ENCODE peak calls at places on chromosomes 6 and 20, in seven cellular contexts. One of them, this sample, is unnamed.

GRCh38 chr6:148440877-148441453 is 98.3 kb downstream of the SASH1 start:
- DNase-seq in HT-29: peak
- DNase-seq in cardiac muscle cell: peak
- DNase-seq in dorsolateral prefrontal cortex: peak
- DNase-seq in IMR-90: peak
- DNase-seq in hepatocyte: peak
- DNase-seq in uterus: peak
- DNase-seq in this sample: no peak

GRCh38 chr6:106534564-106534982 is 94.7 kb downstream of the RTN4IP1 start:
- DNase-seq in HT-29: no peak
- DNase-seq in cardiac muscle cell: no peak
- DNase-seq in dorsolateral prefrontal cortex: no peak
- DNase-seq in IMR-90: no peak
- DNase-seq in hepatocyte: no peak
- DNase-seq in uterus: no peak
- DNase-seq in this sample: no peak

GRCh38 chr6:37576336-37576737 is 76.6 kb upstream of the CCDC167 start:
- DNase-seq in HT-29: no peak
- DNase-seq in cardiac muscle cell: no peak
- DNase-seq in dorsolateral prefrontal cortex: no peak
- DNase-seq in IMR-90: peak
- DNase-seq in hepatocyte: no peak
- DNase-seq in uterus: no peak
- DNase-seq in this sample: no peak

GRCh38 chr6:80771941-80772340 is 665.5 kb downstream of the BCKDHB start:
- DNase-seq in HT-29: peak
- DNase-seq in cardiac muscle cell: peak
- DNase-seq in dorsolateral prefrontal cortex: no peak
- DNase-seq in IMR-90: peak
- DNase-seq in hepatocyte: peak
- DNase-seq in uterus: no peak
- DNase-seq in this sample: no peak

GRCh38 chr6:119331676-119332286 is 17.8 kb downstream of the MAN1A1 start:
- DNase-seq in HT-29: no peak
- DNase-seq in cardiac muscle cell: no peak
- DNase-seq in dorsolateral prefrontal cortex: no peak
- DNase-seq in IMR-90: no peak
- DNase-seq in hepatocyte: no peak
- DNase-seq in uterus: no peak
- DNase-seq in this sample: no peak

GRCh38 chr6:110537208-110538123 is 61.1 kb upstream of the SLC22A16 start:
- DNase-seq in HT-29: peak
- DNase-seq in cardiac muscle cell: peak
- DNase-seq in dorsolateral prefrontal cortex: no peak
- DNase-seq in IMR-90: peak
- DNase-seq in hepatocyte: peak
- DNase-seq in uterus: no peak
- DNase-seq in this sample: no peak

GRCh38 chr20:49976542-49976941 is 6.2 kb upstream of the SNAI1 start:
- DNase-seq in HT-29: peak
- DNase-seq in cardiac muscle cell: no peak
- DNase-seq in dorsolateral prefrontal cortex: no peak
- DNase-seq in IMR-90: peak
- DNase-seq in hepatocyte: no peak
- DNase-seq in uterus: no peak
- DNase-seq in this sample: no peak

GRCh38 chr6:42337985-42338572 is 113.6 kb downstream of the TRERF1 start:
- DNase-seq in HT-29: no peak
- DNase-seq in cardiac muscle cell: no peak
- DNase-seq in dorsolateral prefrontal cortex: no peak
- DNase-seq in IMR-90: no peak
- DNase-seq in hepatocyte: no peak
- DNase-seq in uterus: no peak
- DNase-seq in this sample: no peak

GRCh38 chr6:87628424-87628823 is 38.5 kb downstream of the ORC3 start:
- DNase-seq in HT-29: no peak
- DNase-seq in cardiac muscle cell: no peak
- DNase-seq in dorsolateral prefrontal cortex: no peak
- DNase-seq in IMR-90: no peak
- DNase-seq in hepatocyte: no peak
- DNase-seq in uterus: no peak
- DNase-seq in this sample: no peak

GRCh38 chr6:158516098-158516497 is 43.8 kb upstream of the TMEM181 start:
- DNase-seq in HT-29: no peak
- DNase-seq in cardiac muscle cell: no peak
- DNase-seq in dorsolateral prefrontal cortex: no peak
- DNase-seq in IMR-90: no peak
- DNase-seq in hepatocyte: no peak
- DNase-seq in uterus: no peak
- DNase-seq in this sample: no peak

GRCh38 chr20:38217791-38218565 is 42.6 kb downstream of the KIAA1755 start:
- DNase-seq in HT-29: peak
- DNase-seq in cardiac muscle cell: peak
- DNase-seq in dorsolateral prefrontal cortex: no peak
- DNase-seq in IMR-90: peak
- DNase-seq in hepatocyte: peak
- DNase-seq in uterus: peak
- DNase-seq in this sample: no peak

GRCh38 chr20:37526238-37526838 is 1.3 kb downstream of the BLCAP start:
- DNase-seq in HT-29: peak
- DNase-seq in cardiac muscle cell: peak
- DNase-seq in dorsolateral prefrontal cortex: no peak
- DNase-seq in IMR-90: peak
- DNase-seq in hepatocyte: peak
- DNase-seq in uterus: no peak
- DNase-seq in this sample: no peak

GRCh38 chr20:44083220-44083933 is 103.6 kb downstream of the JPH2 start:
- DNase-seq in HT-29: no peak
- DNase-seq in cardiac muscle cell: no peak
- DNase-seq in dorsolateral prefrontal cortex: no peak
- DNase-seq in IMR-90: peak
- DNase-seq in hepatocyte: peak
- DNase-seq in uterus: no peak
- DNase-seq in this sample: no peak

GRCh38 chr20:3218307-3218988 is 9.2 kb downstream of the ITPA start:
- DNase-seq in HT-29: peak
- DNase-seq in cardiac muscle cell: peak
- DNase-seq in dorsolateral prefrontal cortex: no peak
- DNase-seq in IMR-90: no peak
- DNase-seq in hepatocyte: peak
- DNase-seq in uterus: no peak
- DNase-seq in this sample: no peak

GRCh38 chr20:25055711-25056492 is 2.0 kb downstream of the ACSS1 start:
- DNase-seq in HT-29: no peak
- DNase-seq in cardiac muscle cell: peak
- DNase-seq in dorsolateral prefrontal cortex: peak
- DNase-seq in IMR-90: peak
- DNase-seq in hepatocyte: no peak
- DNase-seq in uterus: no peak
- DNase-seq in this sample: no peak

GRCh38 chr20:2578430-2579192 is 42.2 kb downstream of the TMC2 start:
- DNase-seq in HT-29: no peak
- DNase-seq in cardiac muscle cell: no peak
- DNase-seq in dorsolateral prefrontal cortex: no peak
- DNase-seq in IMR-90: no peak
- DNase-seq in hepatocyte: peak
- DNase-seq in uterus: no peak
- DNase-seq in this sample: no peak

GRCh38 chr6:26464416-26465131 is 6.8 kb downstream of the BTN2A1 start:
- DNase-seq in HT-29: no peak
- DNase-seq in cardiac muscle cell: no peak
- DNase-seq in dorsolateral prefrontal cortex: no peak
- DNase-seq in IMR-90: no peak
- DNase-seq in hepatocyte: no peak
- DNase-seq in uterus: no peak
- DNase-seq in this sample: no peak

GRCh38 chr6:103177800-103178199 is 1681.9 kb downstream of the HACE1 start:
- DNase-seq in HT-29: no peak
- DNase-seq in cardiac muscle cell: no peak
- DNase-seq in dorsolateral prefrontal cortex: no peak
- DNase-seq in IMR-90: no peak
- DNase-seq in hepatocyte: no peak
- DNase-seq in uterus: no peak
- DNase-seq in this sample: no peak

GRCh38 chr20:16293590-16293989 is 279.7 kb downstream of the KIF16B start:
- DNase-seq in HT-29: no peak
- DNase-seq in cardiac muscle cell: no peak
- DNase-seq in dorsolateral prefrontal cortex: no peak
- DNase-seq in IMR-90: peak
- DNase-seq in hepatocyte: no peak
- DNase-seq in uterus: no peak
- DNase-seq in this sample: no peak

GRCh38 chr6:146090474-146090873 is 61.6 kb downstream of the GRM1 start:
- DNase-seq in HT-29: no peak
- DNase-seq in cardiac muscle cell: no peak
- DNase-seq in dorsolateral prefrontal cortex: no peak
- DNase-seq in IMR-90: no peak
- DNase-seq in hepatocyte: no peak
- DNase-seq in uterus: no peak
- DNase-seq in this sample: no peak

GRCh38 chr6:84033523-84034451 is at the start of gene MRAP2:
- DNase-seq in HT-29: peak
- DNase-seq in cardiac muscle cell: peak
- DNase-seq in dorsolateral prefrontal cortex: no peak
- DNase-seq in IMR-90: no peak
- DNase-seq in hepatocyte: peak
- DNase-seq in uterus: peak
- DNase-seq in this sample: no peak

GRCh38 chr6:155583997-155584396 is 128.4 kb upstream of the NOX3 start:
- DNase-seq in HT-29: no peak
- DNase-seq in cardiac muscle cell: no peak
- DNase-seq in dorsolateral prefrontal cortex: no peak
- DNase-seq in IMR-90: no peak
- DNase-seq in hepatocyte: no peak
- DNase-seq in uterus: no peak
- DNase-seq in this sample: no peak

GRCh38 chr20:6622041-6622440 is 145.4 kb upstream of the BMP2 start:
- DNase-seq in HT-29: no peak
- DNase-seq in cardiac muscle cell: peak
- DNase-seq in dorsolateral prefrontal cortex: no peak
- DNase-seq in IMR-90: no peak
- DNase-seq in hepatocyte: no peak
- DNase-seq in uterus: no peak
- DNase-seq in this sample: no peak

GRCh38 chr6:52724041-52724405 is 39.3 kb downstream of the GSTA2 start:
- DNase-seq in HT-29: no peak
- DNase-seq in cardiac muscle cell: peak
- DNase-seq in dorsolateral prefrontal cortex: no peak
- DNase-seq in IMR-90: peak
- DNase-seq in hepatocyte: no peak
- DNase-seq in uterus: no peak
- DNase-seq in this sample: no peak

GRCh38 chr20:43840382-43841070 is 74.1 kb upstream of the TOX2 start:
- DNase-seq in HT-29: peak
- DNase-seq in cardiac muscle cell: peak
- DNase-seq in dorsolateral prefrontal cortex: no peak
- DNase-seq in IMR-90: peak
- DNase-seq in hepatocyte: no peak
- DNase-seq in uterus: no peak
- DNase-seq in this sample: no peak

GRCh38 chr6:89121934-89122333 is 4.1 kb upstream of the SRSF12 start:
- DNase-seq in HT-29: no peak
- DNase-seq in cardiac muscle cell: no peak
- DNase-seq in dorsolateral prefrontal cortex: no peak
- DNase-seq in IMR-90: no peak
- DNase-seq in hepatocyte: no peak
- DNase-seq in uterus: no peak
- DNase-seq in this sample: no peak

GRCh38 chr20:32208499-32209154 is 947 bp downstream of the POFUT1 start:
- DNase-seq in HT-29: no peak
- DNase-seq in cardiac muscle cell: peak
- DNase-seq in dorsolateral prefrontal cortex: no peak
- DNase-seq in IMR-90: no peak
- DNase-seq in hepatocyte: no peak
- DNase-seq in uterus: no peak
- DNase-seq in this sample: no peak

GRCh38 chr6:148225871-148226270 is 116.8 kb upstream of the SASH1 start:
- DNase-seq in HT-29: no peak
- DNase-seq in cardiac muscle cell: no peak
- DNase-seq in dorsolateral prefrontal cortex: no peak
- DNase-seq in IMR-90: no peak
- DNase-seq in hepatocyte: no peak
- DNase-seq in uterus: no peak
- DNase-seq in this sample: peak

This sample was measured in hippocampal formation.